ENCODE peak calls at places on chromosomes 5 and 9, in four cellular contexts. M is foreskin fibroblast, J is hippocampal formation, P is NCI-H2081. K is an unnamed sample.

GRCh38 chr5:32280656-32281081 is 32.1 kb downstream of the MTMR12 start:
- DNase-seq in M (no peak), P (no peak), J (no peak), K (no peak)

GRCh38 chr5:32933692-32934091 is 222.6 kb downstream of the NPR3 start:
- DNase-seq in P (no peak), J (no peak), M (peak; percentile 18), K (no peak)

GRCh38 chr5:138188632-138189031 is 9.7 kb downstream of the KIF20A start:
- DNase-seq in J (no peak), M (no peak), P (no peak), K (no peak)

GRCh38 chr5:137342764-137343163 is 156.4 kb downstream of the SPOCK1 start:
- DNase-seq in P (no peak), M (no peak), J (no peak), K (no peak)

GRCh38 chr5:141521244-141521781 is 32.4 kb downstream of the PCDHGC5 start:
- DNase-seq in M (peak; percentile 97), J (no peak), P (peak; percentile 0), K (no peak)

GRCh38 chr9:33380390-33381094 is 21.8 kb downstream of the AQP7 start:
- DNase-seq in J (no peak), P (no peak), M (no peak), K (no peak)

GRCh38 chr9:71364196-71364955 is 243.0 kb upstream of the TRPM3 start:
- DNase-seq in J (no peak), P (no peak), M (peak; percentile 7), K (peak; percentile 8)

GRCh38 chr5:32116574-32117313 is 57.4 kb downstream of the GOLPH3 start:
- DNase-seq in J (no peak), M (no peak), P (no peak), K (no peak)

GRCh38 chr5:154078305-154078704 is 39.5 kb downstream of the MFAP3 start:
- DNase-seq in P (peak; percentile 93), J (no peak), M (peak; percentile 42), K (peak; percentile 97)

GRCh38 chr5:30605693-30606268 is 587.7 kb upstream of the CDH6 start:
- DNase-seq in M (no peak), P (no peak), J (no peak), K (no peak)

GRCh38 chr5:120293796-120294195 is 170.3 kb upstream of the PRR16 start:
- DNase-seq in J (no peak), P (no peak), M (peak; percentile 91), K (no peak)

GRCh38 chr5:177169271-177169670 is 35.7 kb downstream of the NSD1 start:
- DNase-seq in J (no peak), P (no peak), M (no peak), K (no peak)

GRCh38 chr9:133460405-133461175 is 812 bp downstream of the CACFD1 start:
- DNase-seq in P (peak; percentile 65), J (no peak), M (peak; percentile 32), K (peak; percentile 69)

GRCh38 chr9:73780916-73781315 is 629.3 kb downstream of the ANXA1 start:
- DNase-seq in P (no peak), M (peak; percentile 87), J (no peak), K (no peak)

GRCh38 chr5:115354246-115354645 is 57.8 kb upstream of the CCDC112 start:
- DNase-seq in M (no peak), P (no peak), J (no peak), K (no peak)

GRCh38 chr5:112210430-112211005 is 208.6 kb downstream of the EPB41L4A start:
- DNase-seq in M (peak; percentile 53), P (no peak), J (peak; percentile 23), K (peak; percentile 30)

GRCh38 chr9:87237337-87237736 is 260.3 kb upstream of the DAPK1 start:
- DNase-seq in P (no peak), M (no peak), J (no peak), K (no peak)

GRCh38 chr5:41012318-41012717 is 58.8 kb downstream of the MROH2B start:
- DNase-seq in M (no peak), P (no peak), J (no peak), K (no peak)

GRCh38 chr5:170218730-170219129 is 14.1 kb upstream of the C5orf58 start:
- DNase-seq in J (no peak), M (no peak), P (no peak), K (no peak)

GRCh38 chr5:154937186-154937717 is 759 bp downstream of the GEMIN5 start:
- DNase-seq in M (peak; percentile 39), P (no peak), J (no peak), K (no peak)

GRCh38 chr5:147576646-147577535 is 67.0 kb upstream of the DPYSL3 start:
- DNase-seq in M (peak; percentile 65), P (no peak), J (peak; percentile 25), K (peak; percentile 19)

GRCh38 chr9:16321461-16322119 is 548.9 kb downstream of the BNC2 start:
- DNase-seq in J (no peak), M (peak; percentile 77), P (no peak), K (no peak)

GRCh38 chr5:135251099-135251498 is 147.9 kb downstream of the MACROH2A1 start:
- DNase-seq in J (no peak), M (no peak), P (no peak), K (peak; percentile 67)

GRCh38 chr9:77163889-77164288 is 13.4 kb upstream of the VPS13A start:
- DNase-seq in P (no peak), J (no peak), M (peak; percentile 86), K (no peak)

GRCh38 chr5:35820720-35821119 is 36.0 kb upstream of the IL7R start:
- DNase-seq in M (no peak), P (no peak), J (no peak), K (no peak)

GRCh38 chr5:127320032-127320945 is 29.7 kb downstream of the MEGF10 start:
- DNase-seq in M (peak; percentile 74), J (no peak), P (no peak), K (no peak)

GRCh38 chr5:148408092-148408491 is 24.3 kb downstream of the FBXO38 start:
- DNase-seq in P (no peak), M (no peak), J (no peak), K (no peak)

GRCh38 chr5:15285901-15286583 is 213.9 kb upstream of the FBXL7 start:
- DNase-seq in P (no peak), J (no peak), M (peak; percentile 92), K (no peak)

GRCh38 chr9:34559616-34560546 is 29.6 kb downstream of the CNTFR start:
- DNase-seq in J (no peak), M (peak; percentile 77), P (no peak), K (no peak)

GRCh38 chr5:82793808-82794419 is 283.3 kb downstream of the TMEM167A start:
- DNase-seq in J (peak; percentile 2), P (no peak), M (peak; percentile 37), K (no peak)

GRCh38 chr5:128441923-128442322 is 96.1 kb downstream of the FBN2 start:
- DNase-seq in P (no peak), M (no peak), J (no peak), K (no peak)

GRCh38 chr5:168291961-168292782 is 727 bp downstream of the WWC1 start:
- DNase-seq in P (no peak), J (no peak), M (peak; percentile 56), K (peak; percentile 30)

GRCh38 chr5:14281746-14282181 is 138.6 kb downstream of the TRIO start:
- DNase-seq in P (no peak), J (no peak), M (no peak), K (no peak)

GRCh38 chr5:178431063-178431776 is 159.0 kb downstream of the COL23A1 start:
- DNase-seq in J (no peak), P (no peak), M (no peak), K (no peak)

GRCh38 chr9:121399883-121400607 is 30.0 kb upstream of the STOM start:
- DNase-seq in M (peak; percentile 85), P (peak; percentile 57), J (no peak), K (peak; percentile 64)

K was measured in COR-L47.